ENCODE peak calls at places on chromosomes 3 and 15, in four cellular contexts. N is K562, P is GM12878, V is H1. G is an unnamed sample. For H3K4me1, the result is how much of the 10 kb centered on the place peaks cover.

GRCh38 chr3:175606650-175607318 is 747.6 kb downstream of the NAALADL2 start:
- DNase-seq in N (no peak), P (no peak), V (no peak), G (no peak)

GRCh38 chr15:101023501-101024110 is 104.4 kb downstream of the LRRK1 start:
- DNase-seq in N (no peak), P (no peak), V (no peak), G (no peak)

GRCh38 chr15:100985401-100985800 is 66.2 kb downstream of the LRRK1 start:
- DNase-seq in N (no peak), P (no peak), V (no peak), G (no peak)

GRCh38 chr3:62154457-62155148 is 218.7 kb downstream of the FEZF2 start:
- DNase-seq in N (no peak), P (no peak), V (no peak), G (no peak)

GRCh38 chr3:48569808-48570450 is 6.3 kb upstream of the UCN2 start:
- DNase-seq in N (no peak), P (no peak), V (no peak), G (no peak)

GRCh38 chr15:29776859-29777258 is 45.4 kb downstream of the TJP1 start:
- DNase-seq in N (no peak), P (no peak), V (no peak), G (no peak)

GRCh38 chr15:38564557-38565286 is at the start of gene RASGRP1:
- DNase-seq in N (peak), P (no peak), V (peak), G (no peak)

GRCh38 chr15:71410347-71410746 is 295.1 kb downstream of the THSD4 start:
- DNase-seq in N (no peak), P (no peak), V (no peak), G (no peak)

GRCh38 chr15:78212546-78213424 is 21.6 kb downstream of the ACSBG1 start:
- DNase-seq in N (peak), P (no peak), V (peak), G (peak)

GRCh38 chr15:50024183-50024795 is 94.7 kb downstream of the ATP8B4 start:
- DNase-seq in N (no peak), P (no peak), V (no peak), G (no peak)

GRCh38 chr15:28191832-28192231 is 92.7 kb upstream of the OCA2 start:
- DNase-seq in N (no peak), P (no peak), V (no peak), G (no peak)

GRCh38 chr15:58227706-58228543 is 89.7 kb downstream of the AQP9 start:
- DNase-seq in N (peak), P (peak), V (peak), G (peak)

GRCh38 chr15:58221591-58222241 is 83.5 kb downstream of the AQP9 start:
- DNase-seq in N (peak), P (no peak), V (peak), G (peak)

GRCh38 chr15:58223432-58223831 is 85.3 kb downstream of the AQP9 start:
- DNase-seq in N (no peak), P (no peak), V (no peak), G (no peak)

GRCh38 chr15:58224068-58224467 is 85.9 kb downstream of the AQP9 start:
- DNase-seq in N (no peak), P (no peak), V (no peak), G (no peak)

GRCh38 chr15:58222698-58223097 is 84.5 kb downstream of the AQP9 start:
- DNase-seq in N (no peak), P (no peak), V (no peak), G (no peak)
- TF ChIP-seq EGR1 in N (no peak), P (no peak), V (no peak), G (no peak)

GRCh38 chr3:113404637-113405036 is 36.7 kb downstream of the CFAP44 start:
- DNase-seq in N (no peak), P (no peak), V (no peak), G (no peak)

GRCh38 chr3:113409676-113410075 is 31.6 kb downstream of the CFAP44 start:
- DNase-seq in N (no peak), P (no peak), V (no peak), G (no peak)

GRCh38 chr3:113405180-113405579 is 36.1 kb downstream of the CFAP44 start:
- DNase-seq in N (no peak), P (peak), V (no peak), G (no peak)
- TF ChIP-seq ZNF274 in N (no peak), P (no peak), V (no peak), G (no peak)

GRCh38 chr3:108103971-108104797 is 13.4 kb upstream of the CD47 start:
- DNase-seq in N (peak), P (no peak), V (no peak), G (no peak)
- H3K4me1 ChIP-seq in N (under half), P (under half), V (under half), G (under half)

GRCh38 chr3:138331143-138331894 is 1.7 kb upstream of the NME9 start:
- DNase-seq in N (no peak), P (no peak), V (no peak), G (no peak)
- TF ChIP-seq EGR1 in N (no peak), P (no peak), V (no peak), G (no peak)

GRCh38 chr15:22806664-22807063 is 20.2 kb downstream of the NIPA1 start:
- DNase-seq in N (no peak), P (no peak), V (no peak), G (no peak)

GRCh38 chr15:22808240-22808639 is 21.8 kb downstream of the NIPA1 start:
- DNase-seq in N (no peak), P (no peak), V (no peak), G (no peak)

GRCh38 chr15:22810033-22810734 is 23.7 kb downstream of the NIPA1 start:
- DNase-seq in N (no peak), P (no peak), V (no peak), G (no peak)

GRCh38 chr15:22810735-22811338 is 24.4 kb downstream of the NIPA1 start:
- DNase-seq in N (no peak), P (no peak), V (no peak), G (no peak)

GRCh38 chr15:22808761-22809280 is 22.4 kb downstream of the NIPA1 start:
- DNase-seq in N (no peak), P (no peak), V (no peak), G (no peak)
- TF ChIP-seq ZNF274 in N (no peak), P (no peak), V (no peak), G (no peak)

GRCh38 chr15:45157974-45158373 is 28.2 kb downstream of the DUOX1 start:
- DNase-seq in N (no peak), P (no peak), V (no peak), G (no peak)
- H3K4me1 ChIP-seq in N (under half), P (under half), V (under half), G (under half)

GRCh38 chr3:127770671-127771370 is 51.5 kb downstream of the MGLL start:
- DNase-seq in N (no peak), P (no peak), V (no peak), G (no peak)
- TF ChIP-seq EGR1 in N (no peak), P (no peak), V (no peak), G (no peak)

GRCh38 chr3:151362798-151363197 is 21.8 kb downstream of the P2RY12 start:
- DNase-seq in N (no peak), P (no peak), V (no peak), G (no peak)

GRCh38 chr3:151372063-151372820 is 12.3 kb downstream of the P2RY12 start:
- DNase-seq in N (no peak), P (no peak), V (no peak), G (no peak)

GRCh38 chr3:151371531-151371930 is 13.0 kb downstream of the P2RY12 start:
- DNase-seq in N (no peak), P (no peak), V (no peak), G (no peak)

GRCh38 chr3:151366993-151367392 is 17.6 kb downstream of the P2RY12 start:
- DNase-seq in N (no peak), P (no peak), V (no peak), G (no peak)

GRCh38 chr3:151367448-151367847 is 17.1 kb downstream of the P2RY12 start:
- DNase-seq in N (no peak), P (no peak), V (no peak), G (no peak)
- TF ChIP-seq ZNF274 in N (no peak), P (no peak), V (no peak), G (no peak)

DNA sequence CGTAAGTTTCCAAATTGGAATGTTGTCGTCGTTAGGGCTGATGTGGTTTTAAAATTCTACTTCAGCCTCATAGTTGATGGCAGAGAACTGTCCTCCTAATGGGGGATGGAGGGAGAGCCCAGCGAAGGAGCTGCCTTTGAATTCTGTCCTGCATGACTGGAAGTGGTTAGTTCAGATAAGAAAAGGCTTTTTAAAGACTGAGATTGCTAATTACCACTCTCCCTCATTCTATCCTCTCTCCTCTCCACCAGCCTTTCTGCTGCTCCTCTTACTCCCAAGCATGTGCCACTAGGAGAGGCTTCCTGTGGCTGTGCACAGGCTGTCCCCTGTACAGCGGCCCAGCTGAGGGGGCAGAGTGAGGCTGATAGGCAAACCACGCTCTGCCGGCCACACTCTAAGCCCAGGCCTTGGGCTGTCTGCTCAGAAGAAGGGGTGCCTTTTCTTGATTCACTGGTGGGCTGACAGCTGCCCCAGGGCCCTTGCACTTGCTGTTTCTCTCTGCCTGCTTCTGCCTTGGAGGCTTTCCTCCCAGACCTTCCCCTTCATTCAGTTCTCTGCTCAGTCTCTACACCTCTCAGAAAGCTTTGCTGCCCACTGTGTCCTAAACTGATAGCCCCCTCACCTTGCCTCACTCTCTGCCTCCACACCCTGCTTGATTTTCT is 8.7 kb upstream of the PAQR9 start:
- DNase-seq in N (no peak), P (no peak), V (no peak), G (no peak)
- H3K4me1 ChIP-seq in N (under half), P (under half), V (under half), G (under half)

G was measured in HCT116.